ENCODE peak calls at places on chromosomes 5 and 9, in eight cellular contexts. Z is neural progenitor cell, J is GM23338, O is HCT116, X is SK-N-SH, D is PC-3, G is hepatocyte, M is GM23248. P is an unnamed sample.

GRCh38 chr9:31597977-31598376 is 786.5 kb upstream of the ACO1 start:
- DNase-seq in G (peak; percentile 7), O (peak; percentile 70), M (no peak), Z (no peak), J (no peak), D (peak; percentile 48), X (no peak), P (no peak)

GRCh38 chr9:94916956-94917355 is 190.5 kb downstream of the AOPEP start:
- DNase-seq in M (no peak), X (no peak), Z (no peak), D (peak; percentile 73), O (no peak), G (peak; percentile 35), J (no peak), P (no peak)

GRCh38 chr9:34381323-34381722 is 4.6 kb upstream of the MYORG start:
- DNase-seq in M (no peak), O (no peak), X (no peak), J (peak; percentile 82), Z (peak; percentile 34), D (no peak), G (peak; percentile 13), P (peak; percentile 12)

GRCh38 chr9:132486706-132487350 is 76.8 kb downstream of the CFAP77 start:
- DNase-seq in M (no peak), J (no peak), G (no peak), Z (no peak), D (no peak), X (peak; percentile 55), O (no peak), P (no peak)

GRCh38 chr5:149932445-149933350 is 11.9 kb downstream of the PDE6A start:
- DNase-seq in O (no peak), G (no peak), X (peak; percentile 60), J (peak; percentile 72), Z (peak; percentile 47), D (peak; percentile 80), M (peak; percentile 74), P (no peak)

GRCh38 chr5:150517272-150518152 is 9.6 kb downstream of the NDST1 start:
- DNase-seq in J (no peak), M (peak; percentile 98), G (peak; percentile 57), D (peak; percentile 97), Z (no peak), O (peak; percentile 18), X (peak; percentile 87), P (no peak)

GRCh38 chr5:159331099-159331973 is 1.0 kb upstream of the IL12B start:
- DNase-seq in O (no peak), M (peak; percentile 62), D (peak; percentile 58), X (peak; percentile 86), Z (peak; percentile 69), J (peak; percentile 71), G (peak; percentile 79), P (peak; percentile 73)

GRCh38 chr9:126754436-126755324 is 50.2 kb upstream of the ZBTB43 start:
- DNase-seq in G (no peak), J (no peak), O (no peak), M (no peak), Z (no peak), D (no peak), X (no peak), P (no peak)

GRCh38 chr5:141814064-141814982 is 63.9 kb downstream of the PCDH1 start:
- DNase-seq in G (peak; percentile 59), O (peak; percentile 36), J (peak; percentile 85), D (peak; percentile 64), X (peak; percentile 87), Z (peak; percentile 82), M (peak; percentile 49), P (peak; percentile 43)

GRCh38 chr9:35734096-35734495 is 1.6 kb downstream of the CREB3 start:
- DNase-seq in G (no peak), O (no peak), J (no peak), D (no peak), X (no peak), Z (no peak), M (peak; percentile 68), P (no peak)

GRCh38 chr9:4986783-4987182 is 1.7 kb downstream of the JAK2 start:
- DNase-seq in J (no peak), M (no peak), D (no peak), Z (no peak), G (no peak), O (no peak), X (no peak), P (peak; percentile 5)

GRCh38 chr5:180853121-180853520 is 8.0 kb downstream of the ZFP62 start:
- DNase-seq in J (no peak), G (no peak), M (no peak), X (no peak), D (no peak), O (no peak), Z (no peak), P (no peak)

GRCh38 chr9:134204041-134204440 is 39.7 kb upstream of the RNU6ATAC start:
- DNase-seq in G (no peak), D (no peak), O (no peak), M (no peak), J (no peak), Z (no peak), X (no peak), P (no peak)

GRCh38 chr5:95818181-95819147 is 4.1 kb downstream of the GLRX start:
- DNase-seq in J (no peak), O (no peak), M (no peak), D (no peak), Z (no peak), X (no peak), G (no peak), P (peak; percentile 49)

GRCh38 chr5:79955496-79956172 is 35.4 kb downstream of the MTX3 start:
- DNase-seq in D (no peak), J (no peak), O (no peak), Z (no peak), M (no peak), G (no peak), X (no peak), P (no peak)

GRCh38 chr5:132054031-132054696 is 6.3 kb upstream of the IL3 start:
- DNase-seq in O (no peak), D (no peak), J (no peak), X (no peak), G (no peak), M (no peak), Z (no peak), P (no peak)

GRCh38 chr9:96088510-96088909 is 213.0 kb downstream of the ERCC6L2 start:
- DNase-seq in O (no peak), M (no peak), J (no peak), Z (no peak), X (no peak), G (no peak), D (no peak), P (no peak)

GRCh38 chr9:16202221-16202620 is 649.4 kb downstream of the CCDC171 start:
- DNase-seq in M (no peak), X (no peak), O (no peak), J (no peak), Z (no peak), G (no peak), D (no peak), P (no peak)

GRCh38 chr9:16202913-16203734 is 650.3 kb downstream of the CCDC171 start:
- DNase-seq in G (peak; percentile 28), M (peak; percentile 88), Z (peak; percentile 31), X (no peak), O (no peak), D (peak; percentile 86), J (no peak), P (no peak)

GRCh38 chr9:16196206-16196605 is 643.4 kb downstream of the CCDC171 start:
- DNase-seq in J (no peak), D (peak; percentile 12), M (no peak), O (no peak), Z (no peak), G (no peak), X (no peak), P (no peak)

GRCh38 chr9:16192403-16193017 is 639.7 kb downstream of the CCDC171 start:
- DNase-seq in D (peak; percentile 45), G (no peak), Z (no peak), J (no peak), M (peak; percentile 56), O (no peak), X (no peak), P (no peak)

GRCh38 chr9:16197578-16198370 is 644.9 kb downstream of the CCDC171 start:
- DNase-seq in O (no peak), G (peak; percentile 34), J (no peak), Z (no peak), D (no peak), X (peak; percentile 62), M (no peak), P (no peak)
- H3K4me2 ChIP-seq in O (no peak overlapping the region), G (peak overlapping the region; percentile 59), J (no peak overlapping the region), Z (no peak overlapping the region), D (no peak overlapping the region), X (peak overlapping the region; percentile 35), M (no peak overlapping the region), P (no peak overlapping the region)

GRCh38 chr5:109849478-109850088 is 159.9 kb downstream of the MAN2A1 start:
- DNase-seq in Z (no peak), O (no peak), G (no peak), X (no peak), M (no peak), J (no peak), D (no peak), P (no peak)
- H3K27ac ChIP-seq in Z (no peak overlapping the region), O (no peak overlapping the region), G (no peak overlapping the region), X (no peak overlapping the region), M (no peak overlapping the region), J (no peak overlapping the region), D (no peak overlapping the region), P (no peak overlapping the region)

DNA sequence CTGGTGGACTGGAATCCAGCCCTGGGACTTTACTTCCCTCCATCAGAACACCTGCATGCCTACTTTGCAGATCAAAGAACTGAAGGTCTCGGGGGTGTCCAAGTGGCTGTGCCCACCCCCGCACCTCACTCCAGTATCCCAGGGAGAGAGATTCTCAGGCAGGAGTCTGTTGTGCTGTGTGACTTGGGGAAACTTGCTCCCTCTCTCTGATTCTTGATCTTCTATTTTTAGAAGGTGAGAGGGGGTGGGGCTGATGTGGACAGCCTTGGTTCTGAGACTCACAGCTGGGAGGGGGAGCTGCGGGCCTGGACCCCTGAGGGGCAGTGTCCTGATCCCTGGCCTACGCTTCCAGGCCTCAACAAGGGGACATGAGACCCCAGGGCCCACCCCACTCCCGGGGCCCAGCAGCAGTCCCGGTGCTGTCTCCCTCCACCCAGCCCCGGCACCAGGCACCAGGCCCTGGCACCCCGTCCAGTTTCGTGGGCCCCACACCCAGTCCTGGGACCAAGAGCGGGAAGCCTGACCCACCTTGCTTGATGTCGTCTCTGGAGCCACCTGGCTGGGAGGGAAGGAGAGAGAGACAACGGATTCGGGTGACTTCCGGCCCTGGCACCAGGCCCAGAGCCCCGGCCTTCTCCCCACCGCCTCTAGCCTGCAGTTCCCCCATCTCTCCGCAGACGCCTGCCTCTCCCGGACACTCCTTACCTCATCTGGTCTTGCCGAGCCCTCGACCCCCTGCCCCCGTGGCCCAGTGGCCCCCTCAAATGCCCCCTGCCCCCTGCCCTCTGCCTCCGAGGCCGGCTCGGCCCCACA is 74.0 kb upstream of the SPTLC1 start:
- DNase-seq in J (peak; percentile 44), M (no peak), G (no peak), Z (no peak), X (no peak), O (no peak), D (no peak), P (no peak)
- TF ChIP-seq EZH2phosphoT487 in J (no peak), M (no peak), G (no peak), Z (no peak), X (no peak), O (no peak), D (no peak), P (no peak)

DNA sequence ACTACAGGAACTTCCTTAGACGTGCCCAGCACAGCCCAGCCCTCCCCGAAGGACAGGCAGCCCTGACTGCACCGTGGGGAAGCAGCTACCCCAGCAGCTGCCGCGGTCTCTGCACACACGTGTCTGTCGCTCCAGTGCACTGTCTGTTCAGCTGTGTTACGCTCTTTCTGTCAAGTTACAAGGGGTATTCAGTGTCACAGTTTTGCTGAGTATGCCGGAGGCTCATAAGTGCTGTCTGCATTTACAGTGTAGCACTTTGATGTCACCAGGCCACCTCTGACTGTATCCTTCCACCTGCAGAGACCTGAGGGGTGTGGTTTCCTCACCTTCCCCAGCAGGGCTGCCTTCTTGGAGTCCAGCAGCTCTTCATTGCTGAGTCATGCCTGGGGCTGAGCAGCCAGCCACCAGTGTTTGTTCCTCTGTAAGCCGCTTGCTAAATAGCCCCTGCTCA is 126.8 kb downstream of the EHMT1 start:
- DNase-seq in O (peak; percentile 19), J (no peak), X (no peak), Z (no peak), G (peak; percentile 57), M (peak; percentile 20), D (peak; percentile 43), P (peak; percentile 85)
- H3K4me2 ChIP-seq in O (peak overlapping the region; percentile 29), J (no peak overlapping the region), X (no peak overlapping the region), Z (no peak overlapping the region), G (no peak overlapping the region), M (no peak overlapping the region), D (no peak overlapping the region), P (peak overlapping the region; percentile 60)